ENCODE peak calls at places on chromosome 5, in four cellular contexts. Y is H9, T is IMR-90, Z is H1. U is an unnamed sample.

GRCh38 chr5:99600952-99601351 is 672.1 kb upstream of the CHD1 start:
- DNase-seq in Y (no peak), T (no peak), Z (no peak), U (no peak)

GRCh38 chr5:77852514-77853352 is 76.6 kb upstream of the TBCA start:
- DNase-seq in Y (peak), T (peak), Z (peak), U (peak)

GRCh38 chr5:84088996-84089395 is 295.7 kb downstream of the EDIL3 start:
- DNase-seq in Y (no peak), T (peak), Z (no peak), U (peak)

GRCh38 chr5:53749611-53750010 is 189.2 kb downstream of the NDUFS4 start:
- DNase-seq in Y (no peak), T (peak), Z (no peak), U (no peak)

GRCh38 chr5:122458278-122458872 is 146.3 kb downstream of the SNCAIP start:
- DNase-seq in Y (no peak), T (peak), Z (no peak), U (peak)

GRCh38 chr5:180844858-180845257 is 16.2 kb downstream of the ZFP62 start:
- DNase-seq in Y (no peak), T (no peak), Z (no peak), U (no peak)

GRCh38 chr5:146906803-146907202 is 28.2 kb upstream of the PPP2R2B start:
- DNase-seq in Y (peak), T (no peak), Z (peak), U (peak)

GRCh38 chr5:125424374-125424773 is 677.9 kb upstream of the ZNF608 start:
- DNase-seq in Y (no peak), T (no peak), Z (no peak), U (no peak)

GRCh38 chr5:43602818-43603534 is at the start of gene NNT:
- DNase-seq in Y (peak), T (peak), Z (no peak), U (peak)

GRCh38 chr5:83099001-83099400 is 21.7 kb downstream of the XRCC4 start:
- DNase-seq in Y (no peak), T (no peak), Z (no peak), U (no peak)

GRCh38 chr5:102547161-102547560 is 48.4 kb upstream of the SLCO6A1 start:
- DNase-seq in Y (no peak), T (no peak), Z (no peak), U (no peak)

GRCh38 chr5:17239953-17240352 is 22.5 kb downstream of the BASP1 start:
- DNase-seq in Y (no peak), T (no peak), Z (no peak), U (no peak)

DNA sequence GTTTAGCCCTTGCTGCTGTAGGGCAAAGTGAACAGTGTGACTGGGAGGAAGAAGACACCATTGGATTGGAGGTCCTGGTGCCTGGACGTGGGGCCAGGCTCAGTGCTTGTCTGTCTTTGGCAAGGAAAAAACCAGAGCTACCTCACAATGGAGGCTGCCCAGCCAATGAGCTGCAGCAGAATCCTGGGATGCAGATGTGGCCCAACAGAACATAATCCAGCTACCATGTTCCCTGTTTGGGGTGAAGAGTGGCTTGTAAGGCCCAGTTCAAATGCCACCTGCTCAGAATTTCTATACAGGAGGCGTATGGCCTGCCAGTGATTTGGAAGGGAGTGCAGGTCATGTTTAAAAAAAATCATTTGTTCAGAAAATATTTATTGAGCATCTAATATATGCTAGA is at the start of gene SLC36A3:
- DNase-seq in Y (no peak), T (no peak), Z (no peak), U (no peak)
- H3K56ac ChIP-seq in Y (no peak), T (no peak), Z (no peak), U (peak)

DNA sequence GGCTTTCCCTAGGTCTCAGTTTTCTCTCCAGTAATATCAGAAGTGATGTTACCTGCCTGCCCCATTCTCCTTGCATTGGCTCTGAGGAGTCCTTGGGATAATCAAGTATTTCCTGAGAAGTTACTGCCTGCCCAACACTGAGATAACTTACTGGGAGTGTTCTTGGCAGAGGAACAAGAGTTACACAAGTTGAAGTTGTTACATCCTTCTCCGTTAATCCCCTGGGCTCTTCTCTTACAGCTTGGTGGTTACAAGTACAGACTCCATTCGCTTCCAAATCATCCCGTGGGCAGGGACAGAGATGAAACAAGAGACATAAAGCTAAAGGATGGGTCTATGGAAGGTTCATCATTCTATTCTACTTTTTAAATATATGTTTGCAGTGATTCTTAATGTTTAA is 74.1 kb upstream of the SAP30L start:
- DNase-seq in Y (no peak), T (peak), Z (no peak), U (no peak)
- H3K4me2 ChIP-seq in Y (no peak), T (no peak), Z (no peak), U (no peak)

GRCh38 chr5:95223859-95224258 is 61.0 kb downstream of the MCTP1 start:
- DNase-seq in Y (no peak), T (no peak), Z (no peak), U (no peak)
- H3K56ac ChIP-seq in Y (no peak), T (no peak), Z (no peak), U (no peak)

DNA sequence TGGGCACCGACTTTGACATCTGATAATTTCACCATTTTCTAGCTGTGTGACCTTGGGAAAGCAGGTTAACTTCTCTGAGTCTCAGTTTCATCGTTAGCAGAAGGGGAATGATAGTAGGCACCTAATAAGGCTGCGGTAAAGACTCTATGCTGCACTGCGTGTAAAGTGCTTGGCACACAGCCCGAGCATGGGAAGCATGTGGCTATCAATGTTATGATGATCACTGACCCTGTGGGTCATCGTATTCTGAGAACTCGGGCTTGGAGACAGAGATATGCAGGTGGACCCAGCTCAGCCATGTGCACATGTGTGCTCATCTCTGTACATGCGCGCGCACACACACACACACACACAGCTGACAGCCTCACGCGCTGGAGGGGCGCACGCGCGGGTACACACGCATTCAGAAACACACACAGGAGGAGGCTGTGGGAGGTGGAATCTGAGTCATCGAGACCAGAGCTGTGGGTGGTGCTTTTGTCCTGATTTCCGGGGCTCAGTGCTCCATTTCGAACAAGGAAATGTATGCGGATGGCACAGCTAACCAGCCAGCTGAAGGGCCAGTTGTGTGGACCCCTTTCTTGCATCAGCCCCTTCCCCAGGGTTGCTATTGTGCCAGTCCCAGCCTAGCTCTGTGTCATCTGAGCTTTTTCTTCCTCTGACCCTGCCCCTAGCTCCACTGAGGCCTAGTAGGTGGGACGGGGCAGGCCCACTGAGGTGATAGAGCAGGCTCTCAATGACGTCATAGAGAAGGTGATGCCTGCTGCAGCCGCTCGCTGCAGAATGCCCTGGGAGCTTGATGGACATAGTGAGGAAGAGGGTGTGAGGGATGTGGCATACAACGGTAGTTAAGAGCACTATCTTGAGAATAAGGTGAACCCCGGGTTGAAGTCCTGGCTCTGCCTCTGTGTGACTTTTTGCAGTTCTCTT is 11.2 kb upstream of the ARAP3 start:
- DNase-seq in Y (no peak), T (peak), Z (no peak), U (no peak)
- H3K4me2 ChIP-seq in Y (no peak), T (no peak), Z (peak), U (no peak)

DNA sequence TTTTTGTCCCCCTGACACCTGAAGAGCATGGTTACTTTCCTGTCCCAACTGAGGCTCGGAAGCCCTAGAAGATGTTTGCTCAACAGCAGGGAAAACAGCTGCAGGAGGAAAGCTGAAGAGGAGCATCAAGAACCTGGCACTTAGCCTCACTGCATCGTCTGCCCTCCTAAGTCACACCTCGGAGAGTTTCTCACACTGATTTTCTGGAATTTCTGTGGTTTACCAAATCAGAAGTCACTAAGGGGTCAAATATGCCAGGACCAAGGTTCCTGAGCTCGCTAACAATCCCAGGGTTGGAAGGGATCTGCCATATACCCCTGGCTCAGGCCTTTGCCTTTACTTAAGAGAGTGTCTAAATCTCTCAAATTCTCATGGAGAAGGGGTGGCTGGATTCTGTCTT is 5.3 kb downstream of the IL12B start:
- DNase-seq in Y (no peak), T (no peak), Z (no peak), U (no peak)
- H3K56ac ChIP-seq in Y (no peak), T (no peak), Z (no peak), U (no peak)

U was measured in mesendoderm.